ENCODE peak calls at places on chromosomes 16 and 17, in seven cellular contexts. One of them, this sample, is unnamed.
A peak's percentile ranks its signal among the peaks of the same experiment; 100 is the strongest.

GRCh38 chr16:8866118-8866883 is 2.5 kb downstream of the CARHSP1 start:
- DNase-seq in NCI-H774: no peak
- DNase-seq in lower lobe of right lung: no peak
- DNase-seq in activated CD4-positive, CD25-positive, alpha-beta regulatory T cell: no peak
- DNase-seq in SHP77 treated with DMSO at 0.1 percent for 48 hours: no peak
- DNase-seq in central memory CD4-positive, alpha-beta T cell: no peak
- DNase-seq in T-helper 2 cell: no peak
- DNase-seq in this sample: no peak

GRCh38 chr17:55783684-55784245 is 32.9 kb downstream of the PCTP start:
- DNase-seq in NCI-H774: no peak
- DNase-seq in lower lobe of right lung: peak; percentile 50
- DNase-seq in activated CD4-positive, CD25-positive, alpha-beta regulatory T cell: no peak
- DNase-seq in SHP77 treated with DMSO at 0.1 percent for 48 hours: no peak
- DNase-seq in central memory CD4-positive, alpha-beta T cell: no peak
- DNase-seq in T-helper 2 cell: no peak
- DNase-seq in this sample: no peak

GRCh38 chr16:84851192-84852127 is 31.7 kb downstream of the CRISPLD2 start:
- DNase-seq in NCI-H774: peak; percentile 28
- DNase-seq in lower lobe of right lung: no peak
- DNase-seq in activated CD4-positive, CD25-positive, alpha-beta regulatory T cell: no peak
- DNase-seq in SHP77 treated with DMSO at 0.1 percent for 48 hours: peak; percentile 98
- DNase-seq in central memory CD4-positive, alpha-beta T cell: no peak
- DNase-seq in T-helper 2 cell: no peak
- DNase-seq in this sample: no peak

GRCh38 chr17:74930535-74931036 is 5.1 kb upstream of the OTOP3 start:
- DNase-seq in NCI-H774: no peak
- DNase-seq in lower lobe of right lung: peak; percentile 35
- DNase-seq in activated CD4-positive, CD25-positive, alpha-beta regulatory T cell: no peak
- DNase-seq in SHP77 treated with DMSO at 0.1 percent for 48 hours: no peak
- DNase-seq in central memory CD4-positive, alpha-beta T cell: no peak
- DNase-seq in T-helper 2 cell: no peak
- DNase-seq in this sample: no peak

GRCh38 chr17:6195123-6195522 is 124.9 kb downstream of the WSCD1 start:
- DNase-seq in NCI-H774: no peak
- DNase-seq in lower lobe of right lung: no peak
- DNase-seq in activated CD4-positive, CD25-positive, alpha-beta regulatory T cell: no peak
- DNase-seq in SHP77 treated with DMSO at 0.1 percent for 48 hours: no peak
- DNase-seq in central memory CD4-positive, alpha-beta T cell: no peak
- DNase-seq in T-helper 2 cell: no peak
- DNase-seq in this sample: no peak

GRCh38 chr17:72826602-72827001 is 265.9 kb downstream of the SLC39A11 start:
- DNase-seq in NCI-H774: no peak
- DNase-seq in lower lobe of right lung: no peak
- DNase-seq in activated CD4-positive, CD25-positive, alpha-beta regulatory T cell: no peak
- DNase-seq in SHP77 treated with DMSO at 0.1 percent for 48 hours: no peak
- DNase-seq in central memory CD4-positive, alpha-beta T cell: no peak
- DNase-seq in T-helper 2 cell: no peak
- DNase-seq in this sample: no peak

GRCh38 chr16:67516296-67517177 is 12.1 kb upstream of the RIPOR1 start:
- DNase-seq in NCI-H774: no peak
- DNase-seq in lower lobe of right lung: no peak
- DNase-seq in activated CD4-positive, CD25-positive, alpha-beta regulatory T cell: no peak
- DNase-seq in SHP77 treated with DMSO at 0.1 percent for 48 hours: no peak
- DNase-seq in central memory CD4-positive, alpha-beta T cell: no peak
- DNase-seq in T-helper 2 cell: no peak
- DNase-seq in this sample: no peak

GRCh38 chr16:11255737-11256656 is at the start of gene SOCS1:
- DNase-seq in NCI-H774: peak; percentile 80
- DNase-seq in lower lobe of right lung: peak; percentile 90
- DNase-seq in activated CD4-positive, CD25-positive, alpha-beta regulatory T cell: peak; percentile 94
- DNase-seq in SHP77 treated with DMSO at 0.1 percent for 48 hours: peak; percentile 34
- DNase-seq in central memory CD4-positive, alpha-beta T cell: peak; percentile 80
- DNase-seq in T-helper 2 cell: peak; percentile 84
- DNase-seq in this sample: peak; percentile 85

GRCh38 chr17:43219746-43220380 is 8.2 kb downstream of the TMEM106A start:
- DNase-seq in NCI-H774: no peak
- DNase-seq in lower lobe of right lung: no peak
- DNase-seq in activated CD4-positive, CD25-positive, alpha-beta regulatory T cell: no peak
- DNase-seq in SHP77 treated with DMSO at 0.1 percent for 48 hours: no peak
- DNase-seq in central memory CD4-positive, alpha-beta T cell: no peak
- DNase-seq in T-helper 2 cell: no peak
- DNase-seq in this sample: no peak

GRCh38 chr17:8151641-8152111 is 528 bp downstream of the PER1 start:
- DNase-seq in NCI-H774: no peak
- DNase-seq in lower lobe of right lung: peak; percentile 94
- DNase-seq in activated CD4-positive, CD25-positive, alpha-beta regulatory T cell: no peak
- DNase-seq in SHP77 treated with DMSO at 0.1 percent for 48 hours: no peak
- DNase-seq in central memory CD4-positive, alpha-beta T cell: no peak
- DNase-seq in T-helper 2 cell: no peak
- DNase-seq in this sample: no peak

GRCh38 chr17:18014006-18014405 is 25.0 kb downstream of the ATPAF2 start:
- DNase-seq in NCI-H774: no peak
- DNase-seq in lower lobe of right lung: no peak
- DNase-seq in activated CD4-positive, CD25-positive, alpha-beta regulatory T cell: no peak
- DNase-seq in SHP77 treated with DMSO at 0.1 percent for 48 hours: no peak
- DNase-seq in central memory CD4-positive, alpha-beta T cell: no peak
- DNase-seq in T-helper 2 cell: no peak
- DNase-seq in this sample: no peak

GRCh38 chr16:57536306-57537193 is at the start of gene CCDC102A:
- DNase-seq in NCI-H774: no peak
- DNase-seq in lower lobe of right lung: peak; percentile 49
- DNase-seq in activated CD4-positive, CD25-positive, alpha-beta regulatory T cell: no peak
- DNase-seq in SHP77 treated with DMSO at 0.1 percent for 48 hours: no peak
- DNase-seq in central memory CD4-positive, alpha-beta T cell: peak; percentile 50
- DNase-seq in T-helper 2 cell: peak; percentile 31
- DNase-seq in this sample: peak; percentile 34

GRCh38 chr17:40623419-40624217 is 24.0 kb downstream of the SMARCE1 start:
- DNase-seq in NCI-H774: no peak
- DNase-seq in lower lobe of right lung: no peak
- DNase-seq in activated CD4-positive, CD25-positive, alpha-beta regulatory T cell: no peak
- DNase-seq in SHP77 treated with DMSO at 0.1 percent for 48 hours: no peak
- DNase-seq in central memory CD4-positive, alpha-beta T cell: no peak
- DNase-seq in T-helper 2 cell: no peak
- DNase-seq in this sample: no peak

GRCh38 chr17:27651411-27652345 is 20.7 kb downstream of the LGALS9 start:
- DNase-seq in NCI-H774: peak; percentile 13
- DNase-seq in lower lobe of right lung: peak; percentile 71
- DNase-seq in activated CD4-positive, CD25-positive, alpha-beta regulatory T cell: peak; percentile 47
- DNase-seq in SHP77 treated with DMSO at 0.1 percent for 48 hours: no peak
- DNase-seq in central memory CD4-positive, alpha-beta T cell: peak; percentile 39
- DNase-seq in T-helper 2 cell: peak; percentile 46
- DNase-seq in this sample: peak; percentile 35

GRCh38 chr17:19369107-19369778 is 6.7 kb upstream of the B9D1 start:
- DNase-seq in NCI-H774: no peak
- DNase-seq in lower lobe of right lung: no peak
- DNase-seq in activated CD4-positive, CD25-positive, alpha-beta regulatory T cell: no peak
- DNase-seq in SHP77 treated with DMSO at 0.1 percent for 48 hours: no peak
- DNase-seq in central memory CD4-positive, alpha-beta T cell: no peak
- DNase-seq in T-helper 2 cell: no peak
- DNase-seq in this sample: no peak

GRCh38 chr17:13477180-13477611 is 124.5 kb downstream of the HS3ST3A1 start:
- DNase-seq in NCI-H774: no peak
- DNase-seq in lower lobe of right lung: no peak
- DNase-seq in activated CD4-positive, CD25-positive, alpha-beta regulatory T cell: no peak
- DNase-seq in SHP77 treated with DMSO at 0.1 percent for 48 hours: no peak
- DNase-seq in central memory CD4-positive, alpha-beta T cell: no peak
- DNase-seq in T-helper 2 cell: no peak
- DNase-seq in this sample: no peak

GRCh38 chr17:60077672-60078519 is 825 bp downstream of the HEATR6 start:
- DNase-seq in NCI-H774: no peak
- DNase-seq in lower lobe of right lung: no peak
- DNase-seq in activated CD4-positive, CD25-positive, alpha-beta regulatory T cell: no peak
- DNase-seq in SHP77 treated with DMSO at 0.1 percent for 48 hours: no peak
- DNase-seq in central memory CD4-positive, alpha-beta T cell: peak; percentile 44
- DNase-seq in T-helper 2 cell: no peak
- DNase-seq in this sample: peak; percentile 3

GRCh38 chr17:39144414-39144813 is 7.0 kb downstream of the PLXDC1 start:
- DNase-seq in NCI-H774: peak; percentile 98
- DNase-seq in lower lobe of right lung: peak; percentile 89
- DNase-seq in activated CD4-positive, CD25-positive, alpha-beta regulatory T cell: no peak
- DNase-seq in SHP77 treated with DMSO at 0.1 percent for 48 hours: peak; percentile 82
- DNase-seq in central memory CD4-positive, alpha-beta T cell: no peak
- DNase-seq in T-helper 2 cell: no peak
- DNase-seq in this sample: no peak

GRCh38 chr17:41977991-41978390 is 11.4 kb downstream of the CNP start:
- DNase-seq in NCI-H774: no peak
- DNase-seq in lower lobe of right lung: no peak
- DNase-seq in activated CD4-positive, CD25-positive, alpha-beta regulatory T cell: no peak
- DNase-seq in SHP77 treated with DMSO at 0.1 percent for 48 hours: no peak
- DNase-seq in central memory CD4-positive, alpha-beta T cell: no peak
- DNase-seq in T-helper 2 cell: no peak
- DNase-seq in this sample: no peak

GRCh38 chr17:34001246-34001645 is 253.8 kb upstream of the CCL2 start:
- DNase-seq in NCI-H774: no peak
- DNase-seq in lower lobe of right lung: no peak
- DNase-seq in activated CD4-positive, CD25-positive, alpha-beta regulatory T cell: no peak
- DNase-seq in SHP77 treated with DMSO at 0.1 percent for 48 hours: no peak
- DNase-seq in central memory CD4-positive, alpha-beta T cell: no peak
- DNase-seq in T-helper 2 cell: no peak
- DNase-seq in this sample: no peak

GRCh38 chr17:74369221-74369620 is 1.9 kb downstream of the GPR142 start:
- DNase-seq in NCI-H774: no peak
- DNase-seq in lower lobe of right lung: peak; percentile 81
- DNase-seq in activated CD4-positive, CD25-positive, alpha-beta regulatory T cell: no peak
- DNase-seq in SHP77 treated with DMSO at 0.1 percent for 48 hours: no peak
- DNase-seq in central memory CD4-positive, alpha-beta T cell: peak; percentile 30
- DNase-seq in T-helper 2 cell: peak; percentile 62
- DNase-seq in this sample: peak; percentile 31

GRCh38 chr17:66677201-66677981 is 157.5 kb upstream of the CACNG5 start:
- DNase-seq in NCI-H774: no peak
- DNase-seq in lower lobe of right lung: no peak
- DNase-seq in activated CD4-positive, CD25-positive, alpha-beta regulatory T cell: no peak
- DNase-seq in SHP77 treated with DMSO at 0.1 percent for 48 hours: no peak
- DNase-seq in central memory CD4-positive, alpha-beta T cell: no peak
- DNase-seq in T-helper 2 cell: no peak
- DNase-seq in this sample: no peak

GRCh38 chr16:28092721-28093382 is 29.3 kb upstream of the GSG1L start:
- DNase-seq in NCI-H774: no peak
- DNase-seq in lower lobe of right lung: peak; percentile 61
- DNase-seq in activated CD4-positive, CD25-positive, alpha-beta regulatory T cell: no peak
- DNase-seq in SHP77 treated with DMSO at 0.1 percent for 48 hours: no peak
- DNase-seq in central memory CD4-positive, alpha-beta T cell: no peak
- DNase-seq in T-helper 2 cell: no peak
- DNase-seq in this sample: no peak

GRCh38 chr16:19304670-19305240 is 19.2 kb downstream of the CLEC19A start:
- DNase-seq in NCI-H774: no peak
- DNase-seq in lower lobe of right lung: no peak
- DNase-seq in activated CD4-positive, CD25-positive, alpha-beta regulatory T cell: no peak
- DNase-seq in SHP77 treated with DMSO at 0.1 percent for 48 hours: no peak
- DNase-seq in central memory CD4-positive, alpha-beta T cell: no peak
- DNase-seq in T-helper 2 cell: no peak
- DNase-seq in this sample: no peak

GRCh38 chr16:54883358-54883757 is 47.3 kb upstream of the IRX5 start:
- DNase-seq in NCI-H774: no peak
- DNase-seq in lower lobe of right lung: no peak
- DNase-seq in activated CD4-positive, CD25-positive, alpha-beta regulatory T cell: no peak
- DNase-seq in SHP77 treated with DMSO at 0.1 percent for 48 hours: no peak
- DNase-seq in central memory CD4-positive, alpha-beta T cell: no peak
- DNase-seq in T-helper 2 cell: no peak
- DNase-seq in this sample: no peak

GRCh38 chr17:47857551-47858410 is 6.8 kb upstream of the SP6 start:
- DNase-seq in NCI-H774: no peak
- DNase-seq in lower lobe of right lung: no peak
- DNase-seq in activated CD4-positive, CD25-positive, alpha-beta regulatory T cell: no peak
- DNase-seq in SHP77 treated with DMSO at 0.1 percent for 48 hours: no peak
- DNase-seq in central memory CD4-positive, alpha-beta T cell: no peak
- DNase-seq in T-helper 2 cell: no peak
- DNase-seq in this sample: no peak

GRCh38 chr17:31095239-31096105 is 695 bp downstream of the NF1 start:
- DNase-seq in NCI-H774: peak; percentile 41
- DNase-seq in lower lobe of right lung: peak; percentile 67
- DNase-seq in activated CD4-positive, CD25-positive, alpha-beta regulatory T cell: no peak
- DNase-seq in SHP77 treated with DMSO at 0.1 percent for 48 hours: no peak
- DNase-seq in central memory CD4-positive, alpha-beta T cell: peak; percentile 23
- DNase-seq in T-helper 2 cell: peak; percentile 11
- DNase-seq in this sample: no peak

This sample was measured in activated T-helper 1 cell treated with Interleukin-2 at 50 U/mL for 16 hours.